ENCODE peak calls at places on chromosome 6, in six cellular contexts. G is OCI-LY7, L is breast epithelium, M is ascending aorta, Q is tibial nerve, B is upper lobe of right lung. T is an unnamed sample.

GRCh38 chr6:111478749-111479148 is 4.3 kb downstream of the REV3L start:
- DNase-seq in G (peak), L (no peak), M (no peak), Q (no peak), B (no peak), T (no peak)

GRCh38 chr6:130020106-130020851 is 1.9 kb downstream of the L3MBTL3 start:
- DNase-seq in G (peak), L (no peak), M (no peak), Q (peak), B (peak), T (no peak)

GRCh38 chr6:33761922-33762629 is 15.4 kb upstream of the IP6K3 start:
- DNase-seq in G (peak), L (peak), M (no peak), Q (no peak), B (peak), T (no peak)

GRCh38 chr6:37653933-37654565 is 43.6 kb downstream of the MDGA1 start:
- DNase-seq in G (peak), L (no peak), M (no peak), Q (no peak), B (no peak), T (no peak)

GRCh38 chr6:67606905-67607828 is 1027.9 kb upstream of the ADGRB3 start:
- DNase-seq in G (no peak), L (no peak), M (no peak), Q (no peak), B (no peak), T (no peak)

GRCh38 chr6:4133941-4134838 is 1.2 kb downstream of the ECI2 start:
- DNase-seq in G (peak), L (no peak), M (no peak), Q (no peak), B (no peak), T (no peak)

GRCh38 chr6:66478705-66479104 is 771.7 kb upstream of the EYS start:
- DNase-seq in G (no peak), L (no peak), M (no peak), Q (no peak), B (no peak), T (no peak)

GRCh38 chr6:105815657-105816555 is 270.2 kb upstream of the PRDM1 start:
- DNase-seq in G (no peak), L (no peak), M (no peak), Q (no peak), B (no peak), T (no peak)

GRCh38 chr6:32838114-32838958 is at the start of gene TAP2:
- DNase-seq in G (peak), L (peak), M (peak), Q (peak), B (peak), T (peak)

GRCh38 chr6:24322924-24323323 is 34.9 kb downstream of the DCDC2 start:
- DNase-seq in G (no peak), L (no peak), M (no peak), Q (no peak), B (no peak), T (no peak)

GRCh38 chr6:95280690-95281273 is 296.6 kb upstream of the MANEA start:
- DNase-seq in G (peak), L (no peak), M (no peak), Q (no peak), B (no peak), T (no peak)

GRCh38 chr6:106334646-106335448 is 9.3 kb upstream of the ATG5 start:
- DNase-seq in G (peak), L (peak), M (no peak), Q (no peak), B (peak), T (no peak)

GRCh38 chr6:95294047-95294446 is 283.3 kb upstream of the MANEA start:
- DNase-seq in G (no peak), L (no peak), M (no peak), Q (no peak), B (no peak), T (no peak)

GRCh38 chr6:129209355-129209754 is 326.4 kb downstream of the LAMA2 start:
- DNase-seq in G (no peak), L (no peak), M (no peak), Q (no peak), B (no peak), T (no peak)

GRCh38 chr6:27617700-27618689 is 145.1 kb upstream of the ZNF184 start:
- DNase-seq in G (no peak), L (no peak), M (no peak), Q (no peak), B (no peak), T (no peak)

GRCh38 chr6:118650500-118651281 is 700 bp downstream of the CEP85L start:
- DNase-seq in G (peak), L (no peak), M (peak), Q (peak), B (peak), T (peak)

GRCh38 chr6:103797738-103798137 is 1062.0 kb downstream of the HACE1 start:
- DNase-seq in G (peak), L (no peak), M (no peak), Q (no peak), B (no peak), T (no peak)

GRCh38 chr6:20366082-20366834 is 35.4 kb upstream of the E2F3 start:
- DNase-seq in G (no peak), L (peak), M (no peak), Q (no peak), B (no peak), T (no peak)

GRCh38 chr6:138999949-139000725 is 12.1 kb upstream of the REPS1 start:
- DNase-seq in G (no peak), L (no peak), M (no peak), Q (no peak), B (no peak), T (no peak)

GRCh38 chr6:53648571-53648970 is 17.0 kb downstream of the KLHL31 start:
- DNase-seq in G (no peak), L (no peak), M (no peak), Q (no peak), B (no peak), T (no peak)

GRCh38 chr6:113697642-113698410 is 159.3 kb upstream of the MARCKS start:
- DNase-seq in G (no peak), L (no peak), M (no peak), Q (no peak), B (no peak), T (no peak)

GRCh38 chr6:14499804-14500203 is 382.2 kb downstream of the CD83 start:
- DNase-seq in G (no peak), L (no peak), M (no peak), Q (no peak), B (no peak), T (no peak)

GRCh38 chr6:43093361-43094289 is 17.5 kb downstream of the PTK7 start:
- DNase-seq in G (no peak), L (peak), M (no peak), Q (no peak), B (no peak), T (no peak)

GRCh38 chr6:117215353-117216090 is 49.8 kb upstream of the VGLL2 start:
- DNase-seq in G (no peak), L (no peak), M (no peak), Q (no peak), B (no peak), T (no peak)

GRCh38 chr6:161407581-161407980 is 133.7 kb upstream of the AGPAT4 start:
- DNase-seq in G (no peak), L (no peak), M (no peak), Q (no peak), B (no peak), T (no peak)

GRCh38 chr6:152267967-152268845 is 369.0 kb downstream of the SYNE1 start:
- DNase-seq in G (peak), L (no peak), M (no peak), Q (no peak), B (no peak), T (no peak)

GRCh38 chr6:73556796-73557195 is 36.0 kb upstream of the EEF1A1 start:
- DNase-seq in G (no peak), L (no peak), M (no peak), Q (no peak), B (no peak), T (no peak)

GRCh38 chr6:18243302-18243893 is 20.9 kb downstream of the DEK start:
- DNase-seq in G (no peak), L (no peak), M (no peak), Q (no peak), B (no peak), T (no peak)

GRCh38 chr6:108630050-108630714 is 69.5 kb downstream of the FOXO3 start:
- DNase-seq in G (no peak), L (no peak), M (no peak), Q (no peak), B (no peak), T (no peak)

GRCh38 chr6:47163536-47163935 is 121.4 kb upstream of the ADGRF1 start:
- DNase-seq in G (no peak), L (no peak), M (no peak), Q (no peak), B (no peak), T (no peak)

GRCh38 chr6:2432258-2432657 is 186.9 kb upstream of the GMDS start:
- DNase-seq in G (no peak), L (no peak), M (no peak), Q (no peak), B (no peak), T (no peak)

GRCh38 chr6:119148102-119148824 is 69.8 kb upstream of the FAM184A start:
- DNase-seq in G (peak), L (no peak), M (peak), Q (no peak), B (no peak), T (no peak)

GRCh38 chr6:56491606-56492328 is 150.9 kb downstream of the DST start:
- DNase-seq in G (no peak), L (no peak), M (no peak), Q (no peak), B (no peak), T (peak)

GRCh38 chr6:12937971-12938370 is 221.4 kb downstream of the PHACTR1 start:
- DNase-seq in G (no peak), L (no peak), M (no peak), Q (no peak), B (no peak), T (no peak)

GRCh38 chr6:113588646-113589045 is 268.5 kb upstream of the MARCKS start:
- DNase-seq in G (no peak), L (no peak), M (no peak), Q (no peak), B (no peak), T (no peak)

GRCh38 chr6:42292002-42292735 is 74.5 kb upstream of the MRPS10 start:
- DNase-seq in G (no peak), L (no peak), M (no peak), Q (no peak), B (no peak), T (no peak)

GRCh38 chr6:90403489-90404381 is 107.1 kb upstream of the BACH2 start:
- DNase-seq in G (no peak), L (peak), M (no peak), Q (no peak), B (no peak), T (no peak)

GRCh38 chr6:144477396-144477795 is 192.3 kb downstream of the UTRN start:
- DNase-seq in G (no peak), L (no peak), M (no peak), Q (no peak), B (no peak), T (no peak)

GRCh38 chr6:47414517-47415167 is 62.9 kb upstream of the CD2AP start:
- DNase-seq in G (peak), L (no peak), M (no peak), Q (no peak), B (no peak), T (no peak)

DNA sequence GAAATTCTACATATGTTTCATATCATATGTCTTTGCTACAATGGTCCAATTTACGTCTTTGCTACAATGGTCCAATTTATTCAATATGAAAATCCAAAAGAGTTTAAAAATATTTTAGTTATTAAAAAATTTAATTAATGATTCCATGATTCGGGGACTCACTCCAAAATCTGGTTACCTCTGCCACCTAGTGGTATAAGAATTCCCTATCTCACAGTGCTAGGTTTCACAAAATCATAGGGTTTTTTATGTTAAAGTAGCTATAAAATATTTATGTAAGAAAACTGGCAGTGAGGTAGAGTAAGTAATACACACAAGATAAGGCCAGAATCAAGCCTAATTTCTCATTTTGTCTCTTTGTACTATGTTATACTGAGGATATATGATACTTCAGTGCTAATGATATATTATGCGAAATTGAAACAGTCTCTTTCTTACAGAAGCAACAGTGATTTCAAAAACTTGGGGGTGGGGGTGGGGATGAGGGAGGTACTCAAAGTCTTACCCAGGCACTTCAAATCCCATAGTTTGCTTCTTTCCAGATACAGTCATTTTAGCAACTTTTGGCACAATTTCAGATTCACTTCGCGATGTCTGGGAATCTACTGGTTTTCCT is 52.3 kb downstream of the HBS1L start:
- DNase-seq in G (peak), L (no peak), M (no peak), Q (no peak), B (no peak), T (no peak)
- TF ChIP-seq CTCF in G (peak), L (peak), M (peak), Q (peak), B (peak), T (no peak)

GRCh38 chr6:29602564-29603361 is 17.8 kb downstream of the OR2H2 start:
- DNase-seq in G (peak), L (no peak), M (no peak), Q (no peak), B (no peak), T (no peak)
- TF ChIP-seq CTCF in G (peak), L (no peak), M (no peak), Q (no peak), B (no peak), T (no peak)

GRCh38 chr6:50030350-50030749 is 8.6 kb upstream of the DEFB110 start:
- DNase-seq in G (no peak), L (no peak), M (no peak), Q (no peak), B (no peak), T (no peak)

GRCh38 chr6:50025258-50025657 is 3.5 kb upstream of the DEFB110 start:
- DNase-seq in G (no peak), L (no peak), M (no peak), Q (no peak), B (no peak), T (no peak)

GRCh38 chr6:50030777-50031562 is 9.2 kb upstream of the DEFB110 start:
- DNase-seq in G (no peak), L (no peak), M (no peak), Q (no peak), B (no peak), T (no peak)
- TF ChIP-seq CTCF in G (peak), L (no peak), M (no peak), Q (no peak), B (no peak), T (no peak)

GRCh38 chr6:157596886-157597285 is 215.9 kb downstream of the ZDHHC14 start:
- DNase-seq in G (no peak), L (no peak), M (no peak), Q (no peak), B (no peak), T (no peak)

GRCh38 chr6:157597461-157598312 is 216.7 kb downstream of the ZDHHC14 start:
- DNase-seq in G (peak), L (peak), M (no peak), Q (no peak), B (no peak), T (no peak)

GRCh38 chr6:157595768-157596167 is 214.8 kb downstream of the ZDHHC14 start:
- DNase-seq in G (no peak), L (no peak), M (no peak), Q (no peak), B (no peak), T (no peak)

GRCh38 chr6:157594292-157594691 is 213.3 kb downstream of the ZDHHC14 start:
- DNase-seq in G (no peak), L (no peak), M (peak), Q (no peak), B (no peak), T (no peak)

DNA sequence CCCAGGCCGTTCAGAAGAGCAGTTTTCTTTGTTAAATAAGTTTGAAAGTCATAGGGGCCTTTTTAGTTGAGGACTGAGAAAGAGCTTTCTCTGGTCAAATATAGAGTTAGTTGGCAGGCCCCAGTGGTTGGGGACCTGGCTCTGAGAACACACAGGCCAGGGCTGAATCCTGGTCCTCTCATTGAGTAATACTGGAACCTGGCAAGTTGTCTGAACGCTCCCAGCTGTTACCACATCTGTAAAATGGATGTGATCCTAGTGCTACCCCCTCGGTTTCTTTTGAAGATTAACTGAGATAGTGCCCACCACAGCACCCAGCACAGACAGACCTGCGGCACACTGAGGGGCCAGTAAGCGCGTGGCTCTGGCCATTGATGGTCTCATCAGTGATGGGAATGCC is 215.5 kb downstream of the ZDHHC14 start:
- DNase-seq in G (no peak), L (no peak), M (no peak), Q (no peak), B (no peak), T (no peak)
- TF ChIP-seq CTCF in G (no peak), L (no peak), M (no peak), Q (no peak), B (no peak), T (no peak)

DNA sequence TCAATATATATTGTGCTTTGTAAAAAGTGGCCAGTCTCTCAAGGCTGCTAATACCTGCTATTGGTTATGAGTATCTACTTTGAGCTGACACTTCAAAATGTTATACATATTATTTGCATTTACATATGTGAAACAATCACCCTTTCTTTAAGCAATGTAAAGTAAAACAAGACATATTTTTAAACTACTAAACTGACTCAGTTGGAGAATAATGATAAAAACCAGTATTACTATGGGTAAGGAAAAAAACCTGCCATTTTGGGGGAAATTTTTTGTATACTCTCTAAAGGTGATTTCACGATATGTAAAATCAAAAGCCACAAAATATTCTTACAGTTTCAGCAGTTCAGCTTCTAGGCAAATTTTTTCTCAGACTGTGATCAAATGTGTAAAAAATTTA is 232.3 kb downstream of the PRL start:
- DNase-seq in G (no peak), L (no peak), M (no peak), Q (no peak), B (no peak), T (no peak)
- TF ChIP-seq CTCF in G (no peak), L (no peak), M (no peak), Q (no peak), B (no peak), T (no peak)

GRCh38 chr6:131199568-131200272 is 64.5 kb downstream of the AKAP7 start:
- DNase-seq in G (peak), L (no peak), M (no peak), Q (no peak), B (no peak), T (no peak)
- TF ChIP-seq CTCF in G (peak), L (peak), M (peak), Q (peak), B (peak), T (no peak)

DNA sequence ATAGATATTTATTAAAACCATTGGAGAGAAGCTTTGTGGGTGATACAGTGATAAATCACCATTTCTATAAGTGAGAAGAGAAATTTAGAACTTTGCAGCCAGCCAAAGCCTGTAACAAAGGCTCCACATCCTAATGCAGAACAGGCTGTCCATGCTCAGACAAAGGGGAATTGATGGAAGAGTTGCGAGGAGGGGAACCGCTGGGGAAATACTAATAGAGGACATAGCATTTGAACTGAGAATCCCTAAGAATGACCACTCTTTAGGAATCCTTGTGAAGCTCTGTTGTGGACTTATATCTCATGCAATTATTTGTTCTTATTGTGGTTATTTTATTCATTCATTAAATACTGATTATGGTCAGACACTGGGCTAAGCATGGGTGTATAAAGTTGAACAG is 167.8 kb downstream of the PHF3 start:
- DNase-seq in G (no peak), L (no peak), M (no peak), Q (no peak), B (no peak), T (no peak)
- TF ChIP-seq CTCF in G (no peak), L (no peak), M (no peak), Q (no peak), B (no peak), T (no peak)